ENCODE peak calls at places on chromosome 9, in nine cellular contexts. X, K, H, P, S, M, F, B and O are unnamed samples.

GRCh38 chr9:72149231-72149975 is at the start of gene GDA:
- DNase-seq in M (peak), F (peak), B (peak), X (no peak), H (no peak), S (no peak), P (no peak), K (no peak), O (no peak)

GRCh38 chr9:69385474-69386091 is 60.6 kb downstream of the ENTREP1 start:
- DNase-seq in S (no peak), F (peak), M (no peak), B (no peak), P (no peak), H (no peak), K (no peak), X (peak), O (no peak)

GRCh38 chr9:131402738-131403492 is 9.0 kb downstream of the PRRC2B start:
- DNase-seq in S (peak), X (peak), B (peak), M (peak), F (peak), P (no peak), H (peak), K (peak), O (peak)

GRCh38 chr9:89422151-89422918 is 75.6 kb downstream of the SEMA4D start:
- DNase-seq in K (no peak), P (no peak), S (no peak), B (no peak), H (no peak), X (no peak), M (no peak), F (no peak), O (no peak)

GRCh38 chr9:86766912-86767311 is 180.4 kb downstream of the GAS1 start:
- DNase-seq in H (no peak), M (no peak), S (no peak), K (no peak), B (peak), F (no peak), P (no peak), X (peak), O (peak)

GRCh38 chr9:92850898-92851297 is 26.9 kb downstream of the ZNF484 start:
- DNase-seq in X (no peak), S (no peak), H (no peak), M (no peak), F (no peak), B (no peak), K (no peak), P (no peak), O (no peak)

GRCh38 chr9:70551391-70551790 is 136.9 kb upstream of the KLF9 start:
- DNase-seq in H (no peak), F (no peak), B (no peak), X (no peak), M (no peak), K (no peak), P (no peak), S (no peak), O (no peak)

GRCh38 chr9:121353246-121353975 is 16.6 kb downstream of the STOM start:
- DNase-seq in M (no peak), X (no peak), H (no peak), B (no peak), K (no peak), F (no peak), P (no peak), S (no peak), O (no peak)

GRCh38 chr9:135340726-135341475 is 138.7 kb upstream of the PPP1R26 start:
- DNase-seq in P (no peak), H (peak), M (no peak), S (peak), F (no peak), X (no peak), B (no peak), K (no peak), O (no peak)

GRCh38 chr9:132311978-132312377 is 42.8 kb downstream of the SETX start:
- DNase-seq in X (no peak), M (no peak), H (no peak), B (no peak), S (no peak), P (no peak), F (no peak), K (no peak), O (no peak)

GRCh38 chr9:134967547-134967930 is 49.8 kb upstream of the FCN1 start:
- DNase-seq in M (no peak), X (no peak), H (peak), S (peak), P (peak), B (no peak), K (no peak), F (no peak), O (peak)

GRCh38 chr9:127170652-127171051 is 48.2 kb upstream of the ANGPTL2 start:
- DNase-seq in X (no peak), F (peak), H (no peak), M (no peak), P (no peak), S (peak), K (peak), B (no peak), O (no peak)

GRCh38 chr9:83721509-83721908 is 13.8 kb upstream of the UBQLN1 start:
- DNase-seq in K (no peak), B (no peak), F (no peak), H (no peak), S (no peak), P (no peak), X (no peak), M (no peak), O (no peak)

GRCh38 chr9:92971121-92971520 is 23.8 kb downstream of the FGD3 start:
- DNase-seq in X (no peak), S (no peak), F (no peak), B (no peak), K (no peak), P (no peak), H (peak), M (no peak), O (no peak)

GRCh38 chr9:137417161-137418021 is 5.6 kb downstream of the EXD3 start:
- DNase-seq in K (peak), X (no peak), P (no peak), M (no peak), B (no peak), S (no peak), F (no peak), H (no peak), O (no peak)

GRCh38 chr9:6915635-6916034 is 157.9 kb downstream of the KDM4C start:
- DNase-seq in P (no peak), S (no peak), B (no peak), X (no peak), K (no peak), F (no peak), M (no peak), H (no peak), O (no peak)

GRCh38 chr9:34962530-34962929 is 4.4 kb downstream of the PHF24 start:
- DNase-seq in H (no peak), K (no peak), P (no peak), F (no peak), X (no peak), B (no peak), M (no peak), S (no peak), O (no peak)

GRCh38 chr9:97473717-97474116 is 27.7 kb upstream of the TMOD1 start:
- DNase-seq in M (no peak), S (no peak), B (no peak), F (no peak), K (no peak), H (no peak), X (no peak), P (no peak), O (no peak)

GRCh38 chr9:71157731-71158130 is 36.3 kb upstream of the TRPM3 start:
- DNase-seq in X (no peak), B (no peak), P (no peak), H (no peak), K (no peak), M (no peak), F (no peak), S (no peak), O (no peak)

GRCh38 chr9:87547665-87548064 is 50.0 kb downstream of the DAPK1 start:
- DNase-seq in B (no peak), K (no peak), M (no peak), X (peak), S (no peak), H (no peak), F (peak), P (peak), O (no peak)

GRCh38 chr9:77750284-77750683 is 102.2 kb upstream of the GNA14 start:
- DNase-seq in P (peak), S (no peak), F (no peak), M (no peak), K (no peak), H (no peak), B (no peak), X (no peak), O (no peak)

GRCh38 chr9:133148351-133149129 is 15.2 kb downstream of the GBGT1 start:
- DNase-seq in M (peak), K (peak), H (no peak), X (no peak), S (peak), B (peak), P (peak), F (peak), O (no peak)

GRCh38 chr9:70043689-70044449 is at the start of gene MAMDC2:
- DNase-seq in M (no peak), X (peak), H (peak), B (peak), P (peak), K (peak), S (peak), F (peak), O (peak)

GRCh38 chr9:96084289-96084688 is 208.8 kb downstream of the ERCC6L2 start:
- DNase-seq in H (peak), P (peak), K (no peak), M (no peak), S (no peak), X (no peak), B (no peak), F (no peak), O (no peak)

GRCh38 chr9:125446581-125447094 is 185.0 kb downstream of the GAPVD1 start:
- DNase-seq in S (no peak), M (no peak), X (no peak), P (no peak), K (no peak), H (no peak), F (no peak), B (no peak), O (no peak)

GRCh38 chr9:7592321-7593319 is 207.0 kb downstream of the DMAC1 start:
- DNase-seq in S (no peak), H (no peak), K (no peak), P (peak), B (no peak), F (no peak), X (no peak), M (no peak), O (no peak)

GRCh38 chr9:80790764-80791163 is 898.6 kb downstream of the TLE1 start:
- DNase-seq in M (no peak), P (no peak), K (no peak), B (no peak), F (no peak), S (no peak), X (no peak), H (no peak), O (no peak)

GRCh38 chr9:127204771-127205470 is 59.7 kb upstream of the GARNL3 start:
- DNase-seq in P (peak), H (no peak), M (peak), F (no peak), B (no peak), S (peak), X (no peak), K (no peak), O (no peak)

GRCh38 chr9:107688728-107689127 is 199.2 kb upstream of the KLF4 start:
- DNase-seq in K (no peak), M (no peak), S (no peak), F (no peak), H (no peak), P (no peak), X (no peak), B (no peak), O (no peak)

GRCh38 chr9:98171176-98171925 is 21.1 kb downstream of the CORO2A start:
- DNase-seq in B (no peak), K (no peak), P (peak), S (peak), H (no peak), X (no peak), M (no peak), F (no peak), O (no peak)

GRCh38 chr9:21933865-21934264 is 60.3 kb downstream of the CDKN2A start:
- DNase-seq in B (no peak), K (no peak), H (no peak), M (no peak), F (no peak), P (no peak), X (no peak), S (no peak), O (no peak)
- TF ChIP-seq EP300 in B (no peak), K (no peak), H (no peak), M (no peak), F (no peak), P (no peak), X (no peak), S (no peak), O (no peak)

GRCh38 chr9:13281356-13282016 is 2.0 kb upstream of the MPDZ start:
- DNase-seq in F (no peak), S (no peak), X (no peak), P (peak), M (no peak), B (no peak), H (no peak), K (no peak), O (no peak)

GRCh38 chr9:13279284-13280162 is at the start of gene MPDZ:
- DNase-seq in H (peak), M (peak), X (no peak), S (peak), F (peak), K (peak), B (peak), P (peak), O (peak)

GRCh38 chr9:13278368-13279246 is 885 bp downstream of the MPDZ start:
- DNase-seq in P (peak), X (no peak), K (peak), B (peak), H (peak), M (peak), F (peak), S (peak), O (peak)

GRCh38 chr9:13284011-13284410 is 4.5 kb upstream of the MPDZ start:
- DNase-seq in B (no peak), M (no peak), F (no peak), S (no peak), K (no peak), H (no peak), X (no peak), P (no peak), O (no peak)

DNA sequence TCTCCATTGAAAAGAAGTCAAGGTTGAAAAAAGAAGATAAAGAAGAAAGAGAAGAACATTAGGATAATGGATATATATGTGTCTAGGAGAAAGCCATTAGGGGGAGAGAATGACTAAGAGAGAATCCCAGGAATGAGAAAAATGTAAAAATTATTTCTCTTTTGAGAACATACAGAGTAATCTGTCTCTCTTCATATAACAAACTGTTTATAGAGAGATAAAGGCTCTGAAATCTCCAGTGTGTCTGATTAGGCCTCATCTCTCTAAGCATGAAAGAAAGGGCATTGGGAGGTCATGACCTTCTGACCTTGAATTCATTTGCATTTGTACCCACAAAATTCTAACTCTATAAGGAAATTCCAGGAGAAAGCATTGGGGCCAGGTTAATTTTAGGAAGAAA is 3.5 kb upstream of the MPDZ start:
- DNase-seq in B (no peak), P (no peak), M (no peak), H (no peak), F (no peak), S (no peak), X (no peak), K (no peak), O (no peak)
- TF ChIP-seq EP300 in B (no peak), P (peak), M (no peak), H (no peak), F (no peak), S (no peak), X (no peak), K (no peak), O (no peak)

GRCh38 chr9:21964925-21965385 is 29.2 kb downstream of the CDKN2A start:
- DNase-seq in B (peak), M (no peak), X (no peak), P (no peak), F (peak), K (no peak), S (peak), H (peak), O (peak)
- TF ChIP-seq EP300 in B (no peak), M (no peak), X (no peak), P (no peak), F (no peak), K (no peak), S (no peak), H (no peak), O (no peak)

GRCh38 chr9:128902351-128903078 is 18.3 kb upstream of the PHYHD1 start:
- DNase-seq in P (no peak), B (peak), K (no peak), F (peak), H (no peak), X (no peak), S (no peak), M (no peak), O (peak)

GRCh38 chr9:128905964-128906363 is 14.8 kb upstream of the PHYHD1 start:
- DNase-seq in X (no peak), S (no peak), K (no peak), P (no peak), H (no peak), B (no peak), M (no peak), F (no peak), O (no peak)

GRCh38 chr9:128901822-128902221 is 19.0 kb upstream of the PHYHD1 start:
- DNase-seq in M (no peak), S (no peak), B (no peak), P (no peak), K (no peak), X (no peak), F (no peak), H (no peak), O (no peak)

GRCh38 chr9:128903079-128903461 is 17.7 kb upstream of the PHYHD1 start:
- DNase-seq in X (no peak), K (no peak), M (no peak), H (no peak), F (no peak), P (no peak), B (no peak), S (no peak), O (no peak)

DNA sequence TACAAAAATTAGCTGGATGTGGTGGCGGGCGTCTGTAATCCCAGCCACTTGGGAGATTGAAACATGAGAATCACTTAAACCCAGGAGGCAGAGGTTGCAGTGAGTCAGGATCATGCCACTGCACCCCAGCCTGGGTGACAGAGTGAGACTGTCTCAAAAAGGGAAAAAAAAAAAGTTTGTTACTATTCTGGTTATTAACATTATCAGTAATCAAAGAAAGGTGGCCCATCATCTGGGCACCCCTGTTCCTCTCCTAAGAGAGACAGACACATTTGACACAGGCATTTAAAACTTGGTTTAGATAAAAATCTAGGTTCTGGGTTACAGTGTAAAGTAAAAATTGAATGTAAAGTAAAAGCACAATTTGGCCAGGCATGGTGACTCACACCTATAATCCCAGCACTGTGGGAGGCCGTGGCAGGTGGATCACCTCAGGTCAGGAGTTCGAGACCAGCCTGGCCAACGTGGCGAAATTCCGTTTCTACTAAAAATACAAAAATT is 16.9 kb upstream of the PHYHD1 start:
- DNase-seq in S (no peak), X (no peak), H (no peak), M (no peak), P (no peak), B (no peak), F (no peak), K (no peak), O (no peak)
- TF ChIP-seq EP300 in S (no peak), X (no peak), H (no peak), M (no peak), P (no peak), B (no peak), F (no peak), K (no peak), O (no peak)